ENCODE peak calls at places on chromosomes 5 and 9, in eight cellular contexts. One of them, this sample, is unnamed.
A peak's percentile ranks its signal among the peaks of the same experiment; 100 is the strongest.

GRCh38 chr5:88732181-88732633 is 150.8 kb downstream of the MEF2C start:
- DNase-seq in CD8-positive, alpha-beta memory T cell: no peak
- DNase-seq in NCI-H1694 treated with DMSO at 0.1 percent for 48 hours: no peak
- DNase-seq in stimulated activated CD4-positive, alpha-beta T cell treated with anti-CD3 and anti-CD28 coated beads, Interleukin-2, amount 100 ng/mL, for 4 hours: no peak
- DNase-seq in NCI-H2171 treated with DMSO at 0.1 percent for 48 hours: no peak
- DNase-seq in SHP77: no peak
- DNase-seq in AG08395: peak; percentile 57
- DNase-seq in AG09309: peak; percentile 62
- DNase-seq in this sample: no peak

GRCh38 chr5:116084891-116085715 is at the start of gene COMMD10:
- DNase-seq in CD8-positive, alpha-beta memory T cell: peak; percentile 70
- DNase-seq in NCI-H1694 treated with DMSO at 0.1 percent for 48 hours: peak; percentile 66
- DNase-seq in stimulated activated CD4-positive, alpha-beta T cell treated with anti-CD3 and anti-CD28 coated beads, Interleukin-2, amount 100 ng/mL, for 4 hours: peak; percentile 72
- DNase-seq in NCI-H2171 treated with DMSO at 0.1 percent for 48 hours: peak; percentile 75
- DNase-seq in SHP77: peak; percentile 80
- DNase-seq in AG08395: peak; percentile 82
- DNase-seq in AG09309: peak; percentile 50
- DNase-seq in this sample: peak; percentile 64

GRCh38 chr5:88688981-88689661 is 193.9 kb downstream of the MEF2C start:
- DNase-seq in CD8-positive, alpha-beta memory T cell: no peak
- DNase-seq in NCI-H1694 treated with DMSO at 0.1 percent for 48 hours: no peak
- DNase-seq in stimulated activated CD4-positive, alpha-beta T cell treated with anti-CD3 and anti-CD28 coated beads, Interleukin-2, amount 100 ng/mL, for 4 hours: no peak
- DNase-seq in NCI-H2171 treated with DMSO at 0.1 percent for 48 hours: no peak
- DNase-seq in SHP77: no peak
- DNase-seq in AG08395: no peak
- DNase-seq in AG09309: no peak
- DNase-seq in this sample: no peak

GRCh38 chr9:109473329-109473728 is 24.8 kb downstream of the PTPN3 start:
- DNase-seq in CD8-positive, alpha-beta memory T cell: no peak
- DNase-seq in NCI-H1694 treated with DMSO at 0.1 percent for 48 hours: no peak
- DNase-seq in stimulated activated CD4-positive, alpha-beta T cell treated with anti-CD3 and anti-CD28 coated beads, Interleukin-2, amount 100 ng/mL, for 4 hours: no peak
- DNase-seq in NCI-H2171 treated with DMSO at 0.1 percent for 48 hours: no peak
- DNase-seq in SHP77: no peak
- DNase-seq in AG08395: no peak
- DNase-seq in AG09309: no peak
- DNase-seq in this sample: no peak

GRCh38 chr5:139075066-139076050 is 122.8 kb downstream of the SIL1 start:
- DNase-seq in CD8-positive, alpha-beta memory T cell: no peak
- DNase-seq in NCI-H1694 treated with DMSO at 0.1 percent for 48 hours: no peak
- DNase-seq in stimulated activated CD4-positive, alpha-beta T cell treated with anti-CD3 and anti-CD28 coated beads, Interleukin-2, amount 100 ng/mL, for 4 hours: no peak
- DNase-seq in NCI-H2171 treated with DMSO at 0.1 percent for 48 hours: no peak
- DNase-seq in SHP77: no peak
- DNase-seq in AG08395: peak; percentile 45
- DNase-seq in AG09309: no peak
- DNase-seq in this sample: no peak

GRCh38 chr9:36426945-36427344 is 26.9 kb upstream of the RNF38 start:
- DNase-seq in CD8-positive, alpha-beta memory T cell: no peak
- DNase-seq in NCI-H1694 treated with DMSO at 0.1 percent for 48 hours: no peak
- DNase-seq in stimulated activated CD4-positive, alpha-beta T cell treated with anti-CD3 and anti-CD28 coated beads, Interleukin-2, amount 100 ng/mL, for 4 hours: no peak
- DNase-seq in NCI-H2171 treated with DMSO at 0.1 percent for 48 hours: no peak
- DNase-seq in SHP77: no peak
- DNase-seq in AG08395: no peak
- DNase-seq in AG09309: no peak
- DNase-seq in this sample: peak; percentile 12

GRCh38 chr9:97528529-97529230 is 27.2 kb downstream of the TMOD1 start:
- DNase-seq in CD8-positive, alpha-beta memory T cell: no peak
- DNase-seq in NCI-H1694 treated with DMSO at 0.1 percent for 48 hours: no peak
- DNase-seq in stimulated activated CD4-positive, alpha-beta T cell treated with anti-CD3 and anti-CD28 coated beads, Interleukin-2, amount 100 ng/mL, for 4 hours: no peak
- DNase-seq in NCI-H2171 treated with DMSO at 0.1 percent for 48 hours: no peak
- DNase-seq in SHP77: no peak
- DNase-seq in AG08395: no peak
- DNase-seq in AG09309: no peak
- DNase-seq in this sample: no peak

GRCh38 chr9:89542461-89543021 is 44.6 kb upstream of the SEMA4D start:
- DNase-seq in CD8-positive, alpha-beta memory T cell: no peak
- DNase-seq in NCI-H1694 treated with DMSO at 0.1 percent for 48 hours: no peak
- DNase-seq in stimulated activated CD4-positive, alpha-beta T cell treated with anti-CD3 and anti-CD28 coated beads, Interleukin-2, amount 100 ng/mL, for 4 hours: no peak
- DNase-seq in NCI-H2171 treated with DMSO at 0.1 percent for 48 hours: no peak
- DNase-seq in SHP77: peak; percentile 32
- DNase-seq in AG08395: no peak
- DNase-seq in AG09309: no peak
- DNase-seq in this sample: no peak

GRCh38 chr5:129904102-129904666 is at the start of gene CHSY3:
- DNase-seq in CD8-positive, alpha-beta memory T cell: no peak
- DNase-seq in NCI-H1694 treated with DMSO at 0.1 percent for 48 hours: no peak
- DNase-seq in stimulated activated CD4-positive, alpha-beta T cell treated with anti-CD3 and anti-CD28 coated beads, Interleukin-2, amount 100 ng/mL, for 4 hours: peak; percentile 6
- DNase-seq in NCI-H2171 treated with DMSO at 0.1 percent for 48 hours: peak; percentile 59
- DNase-seq in SHP77: peak; percentile 32
- DNase-seq in AG08395: peak; percentile 85
- DNase-seq in AG09309: no peak
- DNase-seq in this sample: peak; percentile 25

GRCh38 chr5:35031276-35031675 is 16.5 kb downstream of the AGXT2 start:
- DNase-seq in CD8-positive, alpha-beta memory T cell: no peak
- DNase-seq in NCI-H1694 treated with DMSO at 0.1 percent for 48 hours: no peak
- DNase-seq in stimulated activated CD4-positive, alpha-beta T cell treated with anti-CD3 and anti-CD28 coated beads, Interleukin-2, amount 100 ng/mL, for 4 hours: no peak
- DNase-seq in NCI-H2171 treated with DMSO at 0.1 percent for 48 hours: no peak
- DNase-seq in SHP77: no peak
- DNase-seq in AG08395: peak; percentile 63
- DNase-seq in AG09309: peak; percentile 52
- DNase-seq in this sample: peak; percentile 82

GRCh38 chr9:83691492-83691891 is 16.3 kb downstream of the UBQLN1 start:
- DNase-seq in CD8-positive, alpha-beta memory T cell: no peak
- DNase-seq in NCI-H1694 treated with DMSO at 0.1 percent for 48 hours: no peak
- DNase-seq in stimulated activated CD4-positive, alpha-beta T cell treated with anti-CD3 and anti-CD28 coated beads, Interleukin-2, amount 100 ng/mL, for 4 hours: no peak
- DNase-seq in NCI-H2171 treated with DMSO at 0.1 percent for 48 hours: no peak
- DNase-seq in SHP77: no peak
- DNase-seq in AG08395: no peak
- DNase-seq in AG09309: no peak
- DNase-seq in this sample: no peak

GRCh38 chr9:116189683-116190082 is 36.1 kb downstream of the PAPPA start:
- DNase-seq in CD8-positive, alpha-beta memory T cell: no peak
- DNase-seq in NCI-H1694 treated with DMSO at 0.1 percent for 48 hours: no peak
- DNase-seq in stimulated activated CD4-positive, alpha-beta T cell treated with anti-CD3 and anti-CD28 coated beads, Interleukin-2, amount 100 ng/mL, for 4 hours: no peak
- DNase-seq in NCI-H2171 treated with DMSO at 0.1 percent for 48 hours: no peak
- DNase-seq in SHP77: no peak
- DNase-seq in AG08395: no peak
- DNase-seq in AG09309: no peak
- DNase-seq in this sample: no peak